ENCODE peak calls at places on chromosomes 11 and 22, in ten cellular contexts. J is ovary, U is K562, K is transverse colon, N is sigmoid colon, Y is H54, S is tibial nerve, L is erythroblast, X is endothelial cell of umbilical vein, D is GM12892. Q is an unnamed sample.

GRCh38 chr22:42816339-42816738 is 40.7 kb downstream of the ARFGAP3 start:
- DNase-seq in J (no peak), U (no peak), K (no peak), N (no peak), Y (no peak), S (no peak), L (no peak), X (no peak), D (no peak), Q (no peak)

GRCh38 chr11:46216040-46216764 is 61.3 kb upstream of the CREB3L1 start:
- DNase-seq in J (no peak), U (no peak), K (no peak), N (no peak), Y (no peak), S (no peak), L (no peak), X (no peak), D (no peak), Q (peak)

GRCh38 chr22:42902875-42903510 is 45.9 kb upstream of the ARFGAP3 start:
- DNase-seq in J (peak), U (no peak), K (peak), N (peak), Y (no peak), S (no peak), L (no peak), X (no peak), D (no peak), Q (no peak)

GRCh38 chr11:130166457-130166784 is 6.8 kb downstream of the ST14 start:
- DNase-seq in J (no peak), U (no peak), K (peak), N (no peak), Y (peak), S (no peak), L (no peak), X (peak), D (no peak), Q (peak)

GRCh38 chr22:32331236-32331917 is 26.3 kb upstream of the RFPL3 start:
- DNase-seq in J (no peak), U (no peak), K (no peak), N (no peak), Y (no peak), S (no peak), L (no peak), X (peak), D (no peak), Q (peak)

GRCh38 chr11:120563698-120564572 is 52.4 kb downstream of the GRIK4 start:
- DNase-seq in J (peak), U (no peak), K (no peak), N (no peak), Y (no peak), S (no peak), L (no peak), X (peak), D (no peak), Q (no peak)

GRCh38 chr11:35418282-35418846 is 994 bp downstream of the SLC1A2 start:
- DNase-seq in J (no peak), U (no peak), K (no peak), N (no peak), Y (no peak), S (no peak), L (no peak), X (no peak), D (no peak), Q (no peak)

GRCh38 chr11:57144075-57144474 is 37.7 kb upstream of the LRRC55 start:
- DNase-seq in J (no peak), U (no peak), K (no peak), N (no peak), Y (no peak), S (no peak), L (no peak), X (no peak), D (no peak), Q (no peak)

GRCh38 chr11:16813141-16813540 is 74.7 kb downstream of the C11orf58 start:
- DNase-seq in J (no peak), U (no peak), K (no peak), N (no peak), Y (no peak), S (no peak), L (no peak), X (no peak), D (no peak), Q (no peak)

GRCh38 chr11:43925932-43926505 is 16.4 kb upstream of the C11orf96 start:
- DNase-seq in J (no peak), U (no peak), K (no peak), N (no peak), Y (no peak), S (no peak), L (no peak), X (peak), D (no peak), Q (no peak)

GRCh38 chr22:38298312-38299000 is 18.8 kb downstream of the CSNK1E start:
- DNase-seq in J (no peak), U (no peak), K (no peak), N (no peak), Y (peak), S (no peak), L (peak), X (no peak), D (no peak), Q (no peak)

GRCh38 chr11:29161216-29161615 is 855.6 kb downstream of the KCNA4 start:
- DNase-seq in J (no peak), U (no peak), K (no peak), N (no peak), Y (no peak), S (no peak), L (no peak), X (peak), D (no peak), Q (no peak)

GRCh38 chr11:41245184-41245583 is 214.3 kb downstream of the LRRC4C start:
- DNase-seq in J (peak), U (no peak), K (no peak), N (peak), Y (no peak), S (no peak), L (no peak), X (no peak), D (no peak), Q (no peak)

GRCh38 chr22:27875951-27876350 is 43.1 kb downstream of the PITPNB start:
- DNase-seq in J (no peak), U (no peak), K (no peak), N (no peak), Y (no peak), S (no peak), L (no peak), X (no peak), D (no peak), Q (no peak)

GRCh38 chr11:43580735-43581369 is 99.7 kb upstream of the HSD17B12 start:
- DNase-seq in J (no peak), U (peak), K (no peak), N (no peak), Y (no peak), S (no peak), L (no peak), X (no peak), D (no peak), Q (no peak)

GRCh38 chr22:46806789-46807188 is 44.3 kb downstream of the TBC1D22A start:
- DNase-seq in J (no peak), U (no peak), K (no peak), N (no peak), Y (no peak), S (no peak), L (no peak), X (no peak), D (no peak), Q (no peak)

GRCh38 chr11:17266781-17267180 is 9.8 kb upstream of the NUCB2 start:
- DNase-seq in J (no peak), U (no peak), K (no peak), N (no peak), Y (no peak), S (no peak), L (no peak), X (no peak), D (no peak), Q (no peak)

GRCh38 chr22:30425616-30426394 is at the start of gene MTFP1:
- DNase-seq in J (peak), U (peak), K (peak), N (peak), Y (no peak), S (no peak), L (peak), X (peak), D (peak), Q (peak)

GRCh38 chr11:89327885-89328284 is 150.2 kb downstream of the TYR start:
- DNase-seq in J (no peak), U (no peak), K (no peak), N (no peak), Y (no peak), S (no peak), L (no peak), X (no peak), D (no peak), Q (no peak)

GRCh38 chr11:62081378-62082291 is 42.2 kb upstream of the INCENP start:
- DNase-seq in J (peak), U (peak), K (peak), N (peak), Y (peak), S (peak), L (peak), X (peak), D (no peak), Q (peak)

GRCh38 chr11:127223026-127223425 is 222.5 kb upstream of the KIRREL3 start:
- DNase-seq in J (no peak), U (no peak), K (no peak), N (no peak), Y (no peak), S (no peak), L (no peak), X (no peak), D (no peak), Q (no peak)

GRCh38 chr11:235998-236773 is at the start of gene SIRT3:
- DNase-seq in J (peak), U (peak), K (peak), N (peak), Y (peak), S (peak), L (peak), X (peak), D (peak), Q (peak)

GRCh38 chr11:70159612-70160570 is 43.2 kb upstream of the FADD start:
- DNase-seq in J (no peak), U (no peak), K (peak), N (no peak), Y (peak), S (no peak), L (no peak), X (peak), D (no peak), Q (peak)

GRCh38 chr11:103491777-103492176 is 382.6 kb downstream of the DYNC2H1 start:
- DNase-seq in J (no peak), U (no peak), K (no peak), N (no peak), Y (no peak), S (no peak), L (no peak), X (no peak), D (no peak), Q (no peak)

GRCh38 chr11:74984730-74985129 is 4.0 kb upstream of the NEU3 start:
- DNase-seq in J (no peak), U (no peak), K (no peak), N (no peak), Y (no peak), S (no peak), L (no peak), X (no peak), D (no peak), Q (no peak)

GRCh38 chr11:74992852-74993251 is 4.1 kb downstream of the NEU3 start:
- DNase-seq in J (no peak), U (no peak), K (no peak), N (no peak), Y (no peak), S (no peak), L (no peak), X (no peak), D (no peak), Q (no peak)

GRCh38 chr11:74990941-74991340 is 2.2 kb downstream of the NEU3 start:
- DNase-seq in J (no peak), U (no peak), K (no peak), N (no peak), Y (no peak), S (no peak), L (no peak), X (no peak), D (no peak), Q (no peak)

GRCh38 chr11:74989269-74989655 is 529 bp downstream of the NEU3 start:
- DNase-seq in J (no peak), U (no peak), K (no peak), N (no peak), Y (no peak), S (no peak), L (no peak), X (no peak), D (no peak), Q (no peak)

DNA sequence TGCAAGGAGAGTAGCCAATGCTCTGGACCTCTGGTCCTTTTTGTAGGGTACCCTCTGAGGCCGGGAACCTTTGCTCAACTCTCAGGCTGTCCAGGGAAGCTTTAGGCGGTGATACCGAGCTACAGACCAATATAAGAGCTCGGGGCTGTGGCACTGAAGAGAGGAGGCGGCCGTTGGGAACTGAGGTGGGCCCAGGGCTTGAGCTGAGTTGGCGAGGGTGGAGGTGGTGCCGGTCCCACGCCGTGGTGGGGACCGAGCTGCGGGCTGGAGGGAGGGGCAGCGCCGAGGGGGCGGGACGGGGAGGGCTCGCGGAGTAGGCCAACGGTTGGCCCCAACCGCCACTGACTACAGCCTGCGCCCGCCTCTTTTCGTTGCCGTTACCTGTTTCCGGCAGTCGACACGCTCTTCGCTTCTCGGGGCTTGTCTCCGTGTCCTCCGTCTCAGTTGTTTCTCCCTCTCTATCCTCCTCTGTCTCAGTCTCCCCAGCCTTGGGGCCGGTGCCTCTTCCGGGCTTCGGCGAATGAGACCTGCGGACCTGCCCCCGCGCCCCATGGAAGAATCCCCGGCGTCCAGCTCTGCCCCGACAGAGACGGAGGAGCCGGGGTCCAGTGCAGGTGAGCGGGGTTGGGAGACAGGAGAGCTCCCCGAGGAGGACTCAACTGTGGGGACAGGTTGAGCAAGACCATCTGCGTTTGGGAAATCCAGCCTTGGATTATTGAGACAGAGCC is at the start of gene NEU3:
- DNase-seq in J (peak), U (peak), K (peak), N (peak), Y (peak), S (peak), L (peak), X (peak), D (peak), Q (peak)
- TF ChIP-seq POLR2A in J (no peak), U (peak), K (peak), N (no peak), Y (peak), S (no peak), L (peak), X (peak), D (peak), Q (no peak)

GRCh38 chr11:65505434-65506315 is 6.8 kb downstream of the MALAT1 start:
- DNase-seq in J (peak), U (no peak), K (no peak), N (peak), Y (no peak), S (no peak), L (no peak), X (peak), D (no peak), Q (no peak)
- TF ChIP-seq POLR2A in J (no peak), U (peak), K (peak), N (peak), Y (no peak), S (peak), L (peak), X (peak), D (peak), Q (peak)

DNA sequence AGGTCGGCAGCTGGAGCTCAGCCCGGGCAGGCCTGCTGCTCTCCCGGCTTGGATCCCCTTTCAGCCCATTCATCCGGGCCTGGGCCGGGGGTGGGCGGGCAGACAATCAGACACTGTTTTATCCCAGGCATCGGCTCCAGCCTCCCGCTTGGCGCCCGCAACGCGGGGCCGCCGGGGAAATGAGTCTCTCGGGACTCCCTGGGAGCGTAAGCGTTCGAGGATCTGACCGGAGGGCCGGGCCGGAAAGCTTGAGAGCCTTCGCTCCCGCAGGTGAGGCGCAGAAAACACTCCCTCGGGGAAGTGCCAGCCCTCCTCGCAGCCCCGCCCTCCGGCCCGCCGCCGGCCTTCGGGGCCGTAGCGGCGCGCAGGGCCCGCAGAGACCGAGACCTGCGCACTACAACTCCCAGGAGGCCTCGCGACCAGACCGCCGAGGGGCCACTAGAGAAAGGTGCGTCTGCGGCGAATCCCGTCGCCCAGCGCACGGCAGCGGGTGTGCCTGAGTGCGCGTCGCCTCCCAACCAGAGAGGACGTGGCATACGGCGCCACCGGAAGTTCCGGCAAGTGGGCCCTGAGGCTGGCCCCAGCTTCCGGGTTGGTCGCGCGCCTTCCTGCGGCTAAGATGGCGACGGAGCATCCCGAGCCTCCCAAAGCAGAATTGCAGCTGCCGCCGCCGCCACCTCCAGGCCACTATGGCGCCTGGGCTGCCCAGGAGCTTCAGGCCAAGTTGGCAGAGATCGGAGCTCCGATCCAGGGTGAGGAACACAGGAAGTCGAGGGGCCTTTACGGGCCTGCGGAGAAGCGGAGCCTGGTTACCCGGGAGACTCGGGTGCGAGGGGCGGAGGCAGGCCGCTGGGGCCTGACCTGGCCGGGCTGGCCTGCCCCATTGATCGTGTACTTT is at the start of gene SF3B2:
- DNase-seq in J (peak), U (peak), K (peak), N (peak), Y (peak), S (peak), L (peak), X (peak), D (peak), Q (peak)
- TF ChIP-seq POLR2A in J (peak), U (peak), K (peak), N (peak), Y (peak), S (peak), L (peak), X (peak), D (peak), Q (no peak)

DNA sequence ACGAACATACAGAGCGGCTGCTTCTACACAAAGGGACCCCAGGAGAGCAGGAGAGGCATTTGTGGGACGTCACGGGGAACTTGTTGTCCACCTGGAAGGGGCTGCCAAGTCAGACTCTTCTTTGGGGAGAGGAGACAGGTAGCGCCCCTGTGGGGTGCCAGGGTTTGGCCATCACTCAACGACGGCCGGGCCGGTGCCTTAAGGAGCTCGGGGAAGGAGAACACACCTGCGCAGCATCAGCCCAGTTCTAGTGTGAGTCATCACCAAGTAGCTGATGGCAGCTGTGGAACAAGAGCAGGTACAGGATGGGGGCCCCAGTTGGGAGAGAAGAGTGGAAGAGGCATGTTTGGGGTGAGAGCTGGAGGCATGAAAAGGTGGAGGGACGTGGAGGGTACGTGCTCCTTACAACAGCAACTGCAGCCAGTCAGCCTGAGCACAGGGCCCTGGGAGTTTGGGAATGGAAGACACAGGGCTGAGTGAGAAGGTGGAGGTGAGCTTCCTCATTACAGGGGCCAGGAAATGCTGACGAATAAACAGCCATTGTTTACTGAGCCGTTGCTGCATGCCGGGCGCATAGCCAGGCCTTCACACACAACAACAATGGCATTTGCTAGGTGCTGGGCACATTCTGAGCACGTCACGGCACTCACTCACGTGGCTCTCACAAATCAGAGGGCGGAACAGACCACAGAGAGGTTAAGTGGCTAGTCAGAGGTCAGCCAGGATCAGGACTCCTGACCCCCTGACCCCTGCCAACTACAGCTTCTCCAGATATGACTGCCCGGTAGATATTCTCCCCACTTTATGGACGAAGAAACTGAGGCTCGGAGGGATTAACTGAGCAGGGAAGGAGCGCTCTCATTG is 29.1 kb upstream of the TP53I11 start:
- DNase-seq in J (no peak), U (no peak), K (peak), N (peak), Y (no peak), S (no peak), L (no peak), X (peak), D (no peak), Q (peak)
- TF ChIP-seq POLR2A in J (no peak), U (no peak), K (peak), N (no peak), Y (no peak), S (no peak), L (no peak), X (no peak), D (no peak), Q (no peak)

DNA sequence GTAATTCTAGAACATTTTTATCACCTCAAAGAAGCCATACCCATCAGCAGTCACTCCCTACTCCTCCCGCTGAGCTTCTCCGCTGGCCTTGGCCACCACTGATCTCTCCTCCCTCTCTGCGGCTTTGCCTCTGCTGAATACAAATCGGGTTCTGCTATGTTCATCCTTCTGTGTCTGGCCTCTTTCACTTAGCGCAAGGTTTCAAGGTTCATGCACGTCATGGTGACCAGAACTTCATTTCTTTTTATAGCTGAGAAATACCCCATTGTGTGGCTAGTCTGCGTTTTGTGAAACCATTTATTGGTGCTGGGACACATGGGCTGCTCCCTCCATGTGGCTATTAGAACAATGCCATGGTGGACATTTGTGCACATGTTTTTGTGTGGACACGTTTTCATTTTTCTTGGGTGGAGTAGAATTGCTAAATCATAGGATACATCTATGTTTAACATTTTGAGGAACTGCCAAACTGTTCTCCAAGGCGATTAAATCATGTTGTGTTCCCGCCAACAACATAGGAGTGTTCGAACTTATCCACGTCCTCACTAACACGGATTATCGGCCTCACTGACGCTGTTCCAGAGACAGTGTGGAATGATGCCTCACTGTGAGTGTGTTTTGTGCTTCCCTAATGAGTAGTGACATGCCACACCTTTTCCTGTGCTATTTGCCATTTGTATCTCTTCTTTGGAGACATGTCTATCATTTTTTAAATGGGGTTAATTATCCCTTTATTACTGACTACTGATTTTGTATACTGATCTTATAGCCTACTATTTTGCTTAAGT is 24.2 kb upstream of the KRTAP5-6 start:
- DNase-seq in J (no peak), U (no peak), K (no peak), N (no peak), Y (no peak), S (no peak), L (no peak), X (no peak), D (no peak), Q (no peak)
- TF ChIP-seq POLR2A in J (no peak), U (no peak), K (no peak), N (no peak), Y (no peak), S (no peak), L (no peak), X (no peak), D (no peak), Q (no peak)

Q was measured in stomach.